ENCODE peak calls at places on chromosomes 16 and 17, in four cellular contexts. A is pancreas, N is colonic mucosa, C is esophagus muscularis mucosa. E is an unnamed sample.

GRCh38 chr17:42436401-42436800 is 13.3 kb upstream of the CAVIN1 start:
- DNase-seq in A (no peak), N (no peak), C (no peak), E (peak)

GRCh38 chr16:19307587-19308241 is 22.2 kb downstream of the CLEC19A start:
- DNase-seq in A (no peak), N (no peak), C (no peak), E (no peak)

GRCh38 chr16:77468831-77469230 is 34.0 kb upstream of the ADAMTS18 start:
- DNase-seq in A (no peak), N (no peak), C (no peak), E (no peak)

GRCh38 chr16:21656795-21657768 is 4.7 kb upstream of the IGSF6 start:
- DNase-seq in A (no peak), N (peak), C (no peak), E (peak)

GRCh38 chr17:35404360-35404759 is 27.9 kb downstream of the SLFN12 start:
- DNase-seq in A (no peak), N (no peak), C (no peak), E (no peak)

GRCh38 chr16:11256657-11257130 is 690 bp upstream of the SOCS1 start:
- DNase-seq in A (peak), N (peak), C (no peak), E (no peak)

GRCh38 chr16:56789360-56789759 is 59.4 kb downstream of the NUP93 start:
- DNase-seq in A (peak), N (peak), C (no peak), E (no peak)

GRCh38 chr16:84234656-84235285 is 5.0 kb downstream of the KCNG4 start:
- DNase-seq in A (no peak), N (no peak), C (no peak), E (no peak)

GRCh38 chr16:82694239-82694874 is 67.6 kb downstream of the CDH13 start:
- DNase-seq in A (no peak), N (no peak), C (no peak), E (no peak)

GRCh38 chr16:50501251-50501650 is 46.9 kb upstream of the NKD1 start:
- DNase-seq in A (no peak), N (no peak), C (no peak), E (no peak)

GRCh38 chr16:51152691-51153261 is 1.7 kb upstream of the SALL1 start:
- DNase-seq in A (no peak), N (no peak), C (no peak), E (no peak)

GRCh38 chr16:88828711-88829110 is 17.0 kb upstream of the APRT start:
- DNase-seq in A (no peak), N (no peak), C (no peak), E (no peak)

GRCh38 chr16:12340151-12340733 is 363.7 kb downstream of the SNX29 start:
- DNase-seq in A (peak), N (peak), C (no peak), E (no peak)

GRCh38 chr17:83149326-83149725 is 69.9 kb downstream of the METRNL start:
- DNase-seq in A (no peak), N (no peak), C (peak), E (no peak)

GRCh38 chr16:28090646-28091377 is 27.3 kb upstream of the GSG1L start:
- DNase-seq in A (no peak), N (no peak), C (no peak), E (no peak)

GRCh38 chr16:78353610-78354009 is 254.2 kb downstream of the WWOX start:
- DNase-seq in A (no peak), N (no peak), C (no peak), E (no peak)

GRCh38 chr16:88882358-88883030 is 16.0 kb upstream of the PABPN1L start:
- DNase-seq in A (no peak), N (peak), C (no peak), E (no peak)

GRCh38 chr16:53007095-53007494 is 45.6 kb downstream of the CHD9NB start:
- DNase-seq in A (no peak), N (no peak), C (no peak), E (no peak)

GRCh38 chr16:67847064-67847861 is at the start of gene CENPT:
- DNase-seq in A (peak), N (peak), C (no peak), E (no peak)
- H3K4me3 ChIP-seq in A (peak), N (peak), C (peak), E (peak)

GRCh38 chr17:43800736-43801135 is 20.5 kb downstream of the CFAP97D1 start:
- DNase-seq in A (no peak), N (no peak), C (no peak), E (no peak)
- TF ChIP-seq CTCF in A (no peak), N (no peak), C (no peak), E (no peak)

GRCh38 chr17:81200695-81201580 is 21.8 kb downstream of the CEP131 start:
- DNase-seq in A (peak), N (peak), C (no peak), E (peak)
- H3K4me3 ChIP-seq in A (no peak), N (no peak), C (no peak), E (no peak)

GRCh38 chr17:65984299-65984698 is 207.6 kb downstream of the CEP112 start:
- DNase-seq in A (no peak), N (no peak), C (no peak), E (no peak)

GRCh38 chr17:65988451-65988850 is 203.5 kb downstream of the CEP112 start:
- DNase-seq in A (no peak), N (no peak), C (no peak), E (no peak)

GRCh38 chr17:65990593-65990992 is 201.3 kb downstream of the CEP112 start:
- DNase-seq in A (no peak), N (no peak), C (no peak), E (no peak)

GRCh38 chr17:65987988-65988387 is 203.9 kb downstream of the CEP112 start:
- DNase-seq in A (peak), N (peak), C (no peak), E (peak)

DNA sequence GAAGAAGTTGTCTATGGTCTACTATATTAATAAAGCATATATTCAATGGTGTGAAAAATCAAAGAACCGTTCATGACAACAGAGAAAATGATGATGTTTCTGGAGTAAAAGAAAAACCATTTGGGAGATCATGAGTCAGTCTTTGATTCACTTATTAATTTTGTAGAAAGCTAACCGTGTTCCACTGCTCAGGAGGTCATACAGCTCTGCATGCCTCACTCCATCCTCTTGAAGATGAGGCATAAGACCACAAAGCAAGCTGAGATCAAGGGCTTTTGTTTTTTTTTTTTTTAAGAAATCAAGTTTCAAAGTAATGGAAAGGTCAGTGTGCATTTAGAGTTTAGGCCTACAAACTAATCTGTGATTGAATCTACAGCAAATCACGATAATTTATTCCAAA is 206.4 kb downstream of the CEP112 start:
- DNase-seq in A (no peak), N (no peak), C (no peak), E (no peak)
- TF ChIP-seq CTCF in A (no peak), N (no peak), C (no peak), E (no peak)

DNA sequence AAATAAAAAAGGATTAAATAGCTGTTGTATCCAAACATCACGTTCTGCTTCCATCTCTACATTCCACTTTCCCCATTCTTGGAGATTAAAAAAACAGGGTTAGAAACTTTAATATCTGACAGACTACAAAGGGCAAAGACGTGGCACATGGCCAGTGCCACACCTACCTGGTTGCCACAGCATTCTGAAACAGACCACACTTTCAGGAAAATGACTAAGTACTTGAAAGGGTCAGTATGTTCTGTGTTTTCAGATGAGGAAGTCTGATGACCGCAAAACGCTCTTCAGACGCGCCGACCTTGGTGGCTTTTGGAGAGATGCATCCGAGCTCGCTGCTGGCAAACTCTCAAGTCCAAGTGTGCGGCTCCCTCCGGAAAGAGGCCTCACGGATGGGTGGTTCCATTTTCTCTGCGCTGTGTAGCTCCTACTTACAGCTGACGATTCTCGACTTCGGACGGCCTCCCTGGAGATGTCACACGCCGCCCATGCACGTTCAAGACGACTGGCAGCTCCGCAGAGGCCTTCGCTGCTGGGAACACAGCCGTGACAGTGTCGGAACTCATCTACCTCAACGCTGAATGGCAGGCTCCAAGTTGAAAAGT is 15.5 kb downstream of the MAP1LC3B start:
- DNase-seq in A (no peak), N (no peak), C (no peak), E (no peak)
- H3K4me3 ChIP-seq in A (no peak), N (no peak), C (no peak), E (no peak)

GRCh38 chr16:3375680-3376079 is 20.0 kb downstream of the OR2C1 start:
- DNase-seq in A (no peak), N (no peak), C (no peak), E (no peak)

GRCh38 chr16:3383045-3383448 is 17.8 kb downstream of the ZSCAN32 start:
- DNase-seq in A (no peak), N (no peak), C (no peak), E (no peak)

DNA sequence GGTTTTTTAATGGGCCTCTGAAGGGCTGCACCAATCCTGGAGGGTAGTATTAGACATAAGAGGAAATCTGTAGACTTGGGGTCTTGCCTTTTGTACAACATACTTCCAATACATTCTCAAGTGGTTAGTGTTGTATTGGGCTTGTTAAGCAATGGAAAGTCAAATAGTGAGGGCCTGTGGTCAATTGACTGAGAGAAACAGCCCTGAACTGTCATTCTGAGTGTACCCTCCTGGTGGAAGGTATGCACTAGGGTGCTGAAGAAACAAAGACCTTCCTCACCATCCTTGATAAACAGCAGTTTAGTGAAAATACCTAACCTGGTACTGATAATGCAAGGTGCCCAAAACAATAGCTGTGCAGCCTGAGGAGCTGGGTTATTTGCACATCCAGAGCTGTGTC is 22.2 kb downstream of the OR2C1 start:
- DNase-seq in A (no peak), N (no peak), C (no peak), E (no peak)
- TF ChIP-seq CTCF in A (no peak), N (no peak), C (no peak), E (no peak)

DNA sequence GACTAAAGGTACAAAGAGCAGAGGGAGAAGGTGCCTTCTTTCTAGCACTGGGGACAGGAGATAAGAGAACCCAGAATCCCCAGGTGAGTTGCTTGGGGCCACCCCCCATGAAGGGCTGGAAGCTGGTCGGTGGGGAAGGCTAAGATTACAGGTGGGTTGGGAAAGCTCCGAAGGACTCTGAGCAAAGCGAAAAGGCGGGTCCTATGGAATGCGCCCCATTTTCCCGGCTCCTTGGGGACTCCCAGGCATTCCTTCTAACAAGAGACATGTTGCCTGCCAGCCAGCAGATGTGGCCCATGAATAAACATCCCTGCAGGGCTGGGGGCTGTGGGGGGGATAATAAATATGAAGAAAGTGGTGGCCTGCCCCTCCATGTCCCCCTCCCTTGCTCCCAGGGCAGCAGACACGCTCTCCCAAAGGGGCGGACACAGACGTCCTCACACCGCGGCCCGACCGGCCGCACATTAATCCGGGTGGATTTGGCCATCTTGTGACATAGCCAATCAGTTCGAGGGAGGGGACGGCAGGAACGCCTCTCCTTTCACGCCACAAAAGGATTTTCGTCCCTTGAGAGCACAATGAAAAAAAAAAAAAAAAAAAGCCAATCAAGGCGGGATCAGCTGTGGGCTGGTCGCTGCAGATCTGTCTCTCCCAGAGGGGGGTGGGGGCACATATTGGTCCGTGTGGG is 98.5 kb downstream of the SOX9 start:
- DNase-seq in A (no peak), N (no peak), C (no peak), E (no peak)
- H3K4me3 ChIP-seq in A (no peak), N (no peak), C (no peak), E (no peak)

DNA sequence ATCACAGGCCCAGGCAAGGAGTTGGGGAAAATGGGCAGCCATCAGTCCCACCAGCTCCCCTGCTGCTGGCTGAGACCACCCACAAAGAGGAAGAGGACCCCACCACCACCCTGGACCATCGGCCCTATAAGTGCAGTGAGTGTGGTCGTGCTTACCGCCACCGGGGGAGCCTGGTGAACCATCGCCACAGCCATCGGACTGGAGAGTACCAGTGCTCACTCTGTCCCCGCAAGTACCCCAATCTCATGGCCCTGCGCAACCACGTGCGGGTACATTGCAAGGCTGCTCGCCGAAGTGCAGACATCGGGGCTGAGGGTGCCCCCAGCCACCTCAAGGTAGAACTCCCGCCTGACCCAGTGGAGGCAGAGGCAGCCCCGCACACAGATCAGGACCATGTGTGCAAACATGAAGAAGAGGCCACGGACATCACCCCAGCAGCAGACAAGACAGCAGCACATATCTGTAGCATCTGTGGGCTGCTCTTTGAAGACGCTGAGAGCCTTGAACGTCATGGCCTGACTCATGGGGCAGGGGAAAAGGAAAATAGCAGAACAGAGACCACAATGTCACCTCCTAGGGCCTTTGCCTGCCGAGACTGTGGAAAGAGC is 3.5 kb downstream of the ZNF646 start:
- DNase-seq in A (no peak), N (no peak), C (no peak), E (no peak)
- TF ChIP-seq CTCF in A (no peak), N (no peak), C (no peak), E (no peak)

GRCh38 chr17:75913537-75914210 is 9.0 kb upstream of the MRPL38 start:
- DNase-seq in A (no peak), N (no peak), C (no peak), E (no peak)

GRCh38 chr17:75908201-75908600 is 3.5 kb upstream of the MRPL38 start:
- DNase-seq in A (no peak), N (no peak), C (no peak), E (no peak)

GRCh38 chr17:75909812-75910274 is 5.2 kb upstream of the MRPL38 start:
- DNase-seq in A (no peak), N (no peak), C (no peak), E (no peak)

GRCh38 chr17:75909051-75909811 is 4.5 kb upstream of the MRPL38 start:
- DNase-seq in A (no peak), N (no peak), C (no peak), E (no peak)

GRCh38 chr17:75910699-75911098 is 6.0 kb upstream of the MRPL38 start:
- DNase-seq in A (no peak), N (no peak), C (no peak), E (no peak)
- H3K4me3 ChIP-seq in A (no peak), N (no peak), C (no peak), E (no peak)

DNA sequence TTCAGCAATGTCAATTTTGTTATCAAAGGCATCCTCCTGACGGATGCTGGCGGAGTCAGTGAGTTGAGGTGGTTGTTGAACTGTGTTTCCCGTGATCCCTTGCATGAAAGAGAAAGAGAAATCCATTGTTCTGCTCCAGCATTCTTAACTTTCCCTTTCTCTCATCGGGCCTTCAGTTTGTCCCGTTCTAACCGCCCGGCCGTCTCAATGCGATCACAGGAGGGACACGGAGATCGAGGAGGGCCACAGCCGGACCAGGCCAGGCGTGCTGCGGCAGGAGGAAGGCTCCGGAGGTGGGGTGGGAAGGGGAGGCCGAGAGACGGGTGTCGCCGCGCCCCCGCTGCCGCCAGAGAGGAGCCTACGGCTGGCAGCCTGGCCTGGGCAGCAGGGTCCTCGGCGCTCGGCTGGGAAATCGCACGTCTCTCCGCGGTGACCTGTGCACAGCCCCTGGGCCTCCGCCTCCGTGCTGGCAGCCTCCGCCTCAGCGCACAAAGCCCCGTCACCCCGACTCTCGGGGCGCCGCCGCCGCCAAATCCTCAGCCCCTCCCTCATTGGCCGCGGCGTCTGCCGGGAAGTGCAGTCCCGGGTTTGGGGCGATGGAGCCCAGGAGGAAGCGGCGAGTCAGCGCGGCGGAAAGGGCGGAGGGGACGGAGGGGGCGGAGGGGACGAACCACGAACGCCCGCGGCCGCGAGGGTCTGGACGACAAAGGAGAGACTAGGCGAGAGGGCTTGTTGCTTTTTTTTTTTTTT is 38.1 kb downstream of the SOST start:
- DNase-seq in A (peak), N (peak), C (peak), E (no peak)
- TF ChIP-seq CTCF in A (no peak), N (no peak), C (no peak), E (no peak)

E was measured in HFF-Myc.